ENCODE peak calls at places on chromosomes 4 and X, in nine cellular contexts. O is GM23338; J is EH; K is dorsolateral prefrontal cortex; Q is MCF 10A; E is Karpas-422; W is stimulated activated CD4-positive, alpha-beta T cell treated with anti-CD3 and anti-CD28 coated beads, Interleukin-2, amount 100 ng/mL, for 24 hours; Z is neural crest cell; S is AG04450. C is an unnamed sample.

GRCh38 chrX:88838392-88838791 is 91.4 kb downstream of the CPXCR1 start:
- DNase-seq in Z (no peak), O (no peak), S (no peak), W (no peak), Q (no peak), K (no peak), E (no peak), J (no peak), C (no peak)

GRCh38 chr4:123621072-123621705 is 224.6 kb downstream of the SPRY1 start:
- DNase-seq in K (no peak), Z (no peak), J (no peak), Q (no peak), S (no peak), W (no peak), O (no peak), E (no peak), C (no peak)

GRCh38 chr4:137641554-137641953 is 109.3 kb upstream of the PCDH18 start:
- DNase-seq in E (no peak), J (peak; percentile 26), W (no peak), Q (peak; percentile 75), Z (no peak), K (no peak), O (no peak), S (no peak), C (no peak)

GRCh38 chrX:31092476-31092875 is 20.6 kb upstream of the FTHL17 start:
- DNase-seq in J (no peak), E (no peak), O (no peak), K (no peak), Q (peak; percentile 22), Z (no peak), S (no peak), W (no peak), C (no peak)

GRCh38 chr4:112173593-112174559 is 28.6 kb downstream of the FAM241A start:
- DNase-seq in S (no peak), O (no peak), J (peak; percentile 9), E (no peak), Z (no peak), Q (peak; percentile 93), W (no peak), K (no peak), C (no peak)

GRCh38 chr4:110653602-110654253 is 30.9 kb upstream of the PITX2 start:
- DNase-seq in W (no peak), E (no peak), S (no peak), Q (no peak), Z (no peak), J (no peak), K (no peak), O (no peak), C (no peak)

GRCh38 chrX:103453655-103454054 is 65.6 kb downstream of the RAB40A start:
- DNase-seq in Z (no peak), E (no peak), O (no peak), Q (peak; percentile 90), S (peak; percentile 80), W (no peak), J (peak; percentile 90), K (no peak), C (no peak)

GRCh38 chr4:152189451-152190179 is 346.3 kb downstream of the FBXW7 start:
- DNase-seq in Z (no peak), E (no peak), S (no peak), J (no peak), K (no peak), W (no peak), O (no peak), Q (no peak), C (peak; percentile 64)

GRCh38 chr4:102705391-102705935 is 55.3 kb downstream of the MANBA start:
- DNase-seq in Z (no peak), K (no peak), E (no peak), J (peak; percentile 6), S (no peak), W (no peak), Q (no peak), O (peak; percentile 10), C (no peak)

GRCh38 chr4:53141308-53141707 is 224.6 kb downstream of the SCFD2 start:
- DNase-seq in O (no peak), W (no peak), E (no peak), Q (no peak), K (no peak), J (no peak), S (no peak), Z (no peak), C (no peak)

GRCh38 chrX:102917801-102918200 is 19.3 kb upstream of the RAB40AL start:
- DNase-seq in S (no peak), K (no peak), J (peak; percentile 0), E (no peak), Q (no peak), O (no peak), Z (no peak), W (no peak), C (no peak)

GRCh38 chr4:155999743-156000142 is 46.1 kb upstream of the CTSO start:
- DNase-seq in E (peak; percentile 75), S (no peak), O (peak; percentile 96), J (no peak), Z (peak; percentile 61), K (peak; percentile 44), Q (no peak), W (no peak), C (no peak)

GRCh38 chr4:143375326-143376073 is 38.8 kb downstream of the GAB1 start:
- DNase-seq in J (peak; percentile 53), Q (peak; percentile 34), K (peak; percentile 79), E (peak; percentile 60), W (no peak), S (no peak), O (peak; percentile 65), Z (no peak), C (no peak)

GRCh38 chr4:13860126-13860525 is 232.6 kb upstream of the BOD1L1 start:
- DNase-seq in E (no peak), Q (peak; percentile 6), S (no peak), W (no peak), Z (no peak), K (no peak), O (peak; percentile 65), J (peak; percentile 25), C (no peak)

GRCh38 chr4:56953680-56954520 is 23.5 kb downstream of the NOA1 start:
- DNase-seq in J (no peak), K (no peak), E (no peak), O (no peak), W (no peak), S (no peak), Q (no peak), Z (no peak), C (no peak)

GRCh38 chr4:7420661-7421040 is 14.1 kb downstream of the PSAPL1 start:
- DNase-seq in J (no peak), Q (no peak), W (no peak), E (no peak), K (peak; percentile 39), S (no peak), Z (no peak), O (no peak), C (no peak)

GRCh38 chr4:174681723-174682300 is 147.2 kb downstream of the GLRA3 start:
- DNase-seq in W (no peak), K (no peak), E (no peak), Z (no peak), Q (no peak), S (no peak), O (no peak), J (peak; percentile 3), C (no peak)

GRCh38 chr4:75745192-75745591 is 20.8 kb downstream of the USO1 start:
- DNase-seq in K (no peak), O (no peak), E (no peak), W (no peak), Z (no peak), Q (peak; percentile 78), S (peak; percentile 29), J (peak; percentile 64), C (no peak)

GRCh38 chrX:66007851-66008250 is 32.0 kb downstream of the VSIG4 start:
- DNase-seq in K (no peak), J (no peak), E (no peak), S (no peak), Z (no peak), Q (no peak), O (no peak), W (no peak), C (no peak)

GRCh38 chr4:142473960-142474338 is 372.2 kb downstream of the INPP4B start:
- DNase-seq in O (no peak), K (no peak), E (no peak), J (no peak), W (no peak), Z (no peak), Q (no peak), S (no peak), C (peak; percentile 1)

GRCh38 chr4:115562506-115562905 is 449.1 kb upstream of the NDST4 start:
- DNase-seq in J (no peak), E (no peak), K (no peak), W (no peak), Q (no peak), O (peak; percentile 15), Z (no peak), S (no peak), C (no peak)

GRCh38 chrX:26597981-26598380 is 382.0 kb downstream of the MAGEB5 start:
- DNase-seq in Z (no peak), K (no peak), W (no peak), O (no peak), J (no peak), S (no peak), Q (no peak), E (no peak), C (no peak)

GRCh38 chr4:149980941-149981340 is 97.3 kb upstream of the DCLK2 start:
- DNase-seq in Q (peak; percentile 72), S (no peak), E (peak; percentile 85), K (peak; percentile 48), J (peak; percentile 72), W (peak; percentile 60), O (peak; percentile 59), Z (peak; percentile 62), C (peak; percentile 20)

GRCh38 chrX:43958529-43958928 is 14.7 kb downstream of the NDP start:
- DNase-seq in O (peak; percentile 82), Z (peak; percentile 22), K (no peak), Q (peak; percentile 90), J (peak; percentile 78), E (peak; percentile 85), S (peak; percentile 34), W (no peak), C (peak; percentile 15)

GRCh38 chr4:147808447-147808846 is 76.6 kb downstream of the ARHGAP10 start:
- DNase-seq in Q (no peak), E (no peak), K (no peak), J (no peak), O (no peak), Z (no peak), S (no peak), W (no peak), C (no peak)

GRCh38 chrX:48815266-48815665 is 11.0 kb upstream of the ERAS start:
- DNase-seq in O (no peak), E (no peak), K (no peak), W (no peak), Z (no peak), J (no peak), Q (no peak), S (no peak), C (no peak)

GRCh38 chr4:119025440-119025839 is 110.2 kb upstream of the MYOZ2 start:
- DNase-seq in Q (peak; percentile 79), K (no peak), S (no peak), W (no peak), J (peak; percentile 74), E (no peak), O (no peak), Z (no peak), C (no peak)

GRCh38 chr4:85724801-85725548 is 250.0 kb downstream of the ARHGAP24 start:
- DNase-seq in Q (peak; percentile 15), Z (no peak), W (no peak), J (no peak), O (no peak), K (no peak), S (no peak), E (peak; percentile 43), C (no peak)

GRCh38 chr4:183099537-183100297 is 660 bp downstream of the WWC2 start:
- DNase-seq in Q (peak; percentile 39), W (peak; percentile 20), S (no peak), Z (peak; percentile 30), E (no peak), K (peak; percentile 55), J (peak; percentile 32), O (peak; percentile 89), C (no peak)

GRCh38 chr4:3045500-3045850 is 28.9 kb downstream of the HTT-AS start:
- DNase-seq in K (no peak), S (no peak), E (peak; percentile 54), O (no peak), Z (no peak), J (peak; percentile 75), W (peak; percentile 58), Q (no peak), C (peak; percentile 72)

GRCh38 chr4:15756361-15756861 is 21.7 kb upstream of the CD38 start:
- DNase-seq in J (peak; percentile 26), W (peak; percentile 73), K (no peak), E (peak; percentile 72), O (no peak), Z (no peak), S (no peak), Q (peak; percentile 82), C (peak; percentile 34)

C was measured in GM06990.